ENCODE peak calls at places on chromosomes 11 and 22, in nine cellular contexts. One of them, this sample, is unnamed.

GRCh38 chr11:9091044-9091936 is at the start of gene SCUBE2:
- DNase-seq in stimulated activated CD8-positive, alpha-beta memory T cell treated with anti-CD3 and anti-CD28 coated beads, Interleukin-7, amount 100 ng/mL, for 24 hours: no peak
- DNase-seq in DMS153: no peak
- DNase-seq in uterus: no peak
- DNase-seq in NCI-H1092: no peak
- DNase-seq in HFF-Myc: no peak
- DNase-seq in activated CD8-positive, alpha-beta memory T cell treated with anti-CD3 and anti-CD28 coated beads, Interleukin-2, amount 50 U/mL, for 48 hours: no peak
- DNase-seq in nephron progenitor cell: peak
- DNase-seq in brain microvascular endothelial cell: no peak
- DNase-seq in this sample: no peak

GRCh38 chr22:24827305-24827704 is 21.3 kb downstream of the SGSM1 start:
- DNase-seq in uterus: no peak
- DNase-seq in nephron progenitor cell: no peak
- DNase-seq in HFF-Myc: no peak
- DNase-seq in brain microvascular endothelial cell: no peak
- DNase-seq in NCI-H1092: no peak
- DNase-seq in stimulated activated CD8-positive, alpha-beta memory T cell treated with anti-CD3 and anti-CD28 coated beads, Interleukin-7, amount 100 ng/mL, for 24 hours: no peak
- DNase-seq in activated CD8-positive, alpha-beta memory T cell treated with anti-CD3 and anti-CD28 coated beads, Interleukin-2, amount 50 U/mL, for 48 hours: no peak
- DNase-seq in DMS153: peak
- DNase-seq in this sample: peak

GRCh38 chr22:26702906-26703830 is 45.8 kb downstream of the MIAT start:
- DNase-seq in nephron progenitor cell: no peak
- DNase-seq in NCI-H1092: no peak
- DNase-seq in uterus: no peak
- DNase-seq in stimulated activated CD8-positive, alpha-beta memory T cell treated with anti-CD3 and anti-CD28 coated beads, Interleukin-7, amount 100 ng/mL, for 24 hours: no peak
- DNase-seq in DMS153: no peak
- DNase-seq in activated CD8-positive, alpha-beta memory T cell treated with anti-CD3 and anti-CD28 coated beads, Interleukin-2, amount 50 U/mL, for 48 hours: no peak
- DNase-seq in brain microvascular endothelial cell: no peak
- DNase-seq in HFF-Myc: no peak
- DNase-seq in this sample: no peak

GRCh38 chr11:59616396-59616982 is 915 bp upstream of the OSBP start:
- DNase-seq in activated CD8-positive, alpha-beta memory T cell treated with anti-CD3 and anti-CD28 coated beads, Interleukin-2, amount 50 U/mL, for 48 hours: no peak
- DNase-seq in stimulated activated CD8-positive, alpha-beta memory T cell treated with anti-CD3 and anti-CD28 coated beads, Interleukin-7, amount 100 ng/mL, for 24 hours: no peak
- DNase-seq in NCI-H1092: no peak
- DNase-seq in HFF-Myc: no peak
- DNase-seq in brain microvascular endothelial cell: no peak
- DNase-seq in DMS153: no peak
- DNase-seq in uterus: no peak
- DNase-seq in nephron progenitor cell: no peak
- DNase-seq in this sample: no peak

GRCh38 chr11:84526250-84526649 is 1100.9 kb downstream of the DLG2 start:
- DNase-seq in brain microvascular endothelial cell: no peak
- DNase-seq in activated CD8-positive, alpha-beta memory T cell treated with anti-CD3 and anti-CD28 coated beads, Interleukin-2, amount 50 U/mL, for 48 hours: no peak
- DNase-seq in DMS153: no peak
- DNase-seq in nephron progenitor cell: no peak
- DNase-seq in stimulated activated CD8-positive, alpha-beta memory T cell treated with anti-CD3 and anti-CD28 coated beads, Interleukin-7, amount 100 ng/mL, for 24 hours: no peak
- DNase-seq in HFF-Myc: no peak
- DNase-seq in NCI-H1092: no peak
- DNase-seq in uterus: no peak
- DNase-seq in this sample: no peak

GRCh38 chr11:76686261-76687079 is 15.9 kb upstream of the LRRC32 start:
- DNase-seq in uterus: no peak
- DNase-seq in nephron progenitor cell: no peak
- DNase-seq in activated CD8-positive, alpha-beta memory T cell treated with anti-CD3 and anti-CD28 coated beads, Interleukin-2, amount 50 U/mL, for 48 hours: no peak
- DNase-seq in DMS153: peak
- DNase-seq in brain microvascular endothelial cell: no peak
- DNase-seq in stimulated activated CD8-positive, alpha-beta memory T cell treated with anti-CD3 and anti-CD28 coated beads, Interleukin-7, amount 100 ng/mL, for 24 hours: no peak
- DNase-seq in NCI-H1092: no peak
- DNase-seq in HFF-Myc: no peak
- DNase-seq in this sample: no peak

GRCh38 chr22:38864361-38865191 is 7.4 kb downstream of the CBX6 start:
- DNase-seq in NCI-H1092: no peak
- DNase-seq in HFF-Myc: no peak
- DNase-seq in uterus: peak
- DNase-seq in activated CD8-positive, alpha-beta memory T cell treated with anti-CD3 and anti-CD28 coated beads, Interleukin-2, amount 50 U/mL, for 48 hours: no peak
- DNase-seq in nephron progenitor cell: no peak
- DNase-seq in brain microvascular endothelial cell: no peak
- DNase-seq in stimulated activated CD8-positive, alpha-beta memory T cell treated with anti-CD3 and anti-CD28 coated beads, Interleukin-7, amount 100 ng/mL, for 24 hours: no peak
- DNase-seq in DMS153: no peak
- DNase-seq in this sample: peak

GRCh38 chr11:129643031-129643721 is 172.5 kb upstream of the TMEM45B start:
- DNase-seq in uterus: no peak
- DNase-seq in activated CD8-positive, alpha-beta memory T cell treated with anti-CD3 and anti-CD28 coated beads, Interleukin-2, amount 50 U/mL, for 48 hours: no peak
- DNase-seq in brain microvascular endothelial cell: peak
- DNase-seq in stimulated activated CD8-positive, alpha-beta memory T cell treated with anti-CD3 and anti-CD28 coated beads, Interleukin-7, amount 100 ng/mL, for 24 hours: no peak
- DNase-seq in nephron progenitor cell: no peak
- DNase-seq in NCI-H1092: no peak
- DNase-seq in HFF-Myc: no peak
- DNase-seq in DMS153: no peak
- DNase-seq in this sample: no peak

GRCh38 chr11:8913961-8914660 is 3.1 kb downstream of the AKIP1 start:
- DNase-seq in brain microvascular endothelial cell: peak
- DNase-seq in stimulated activated CD8-positive, alpha-beta memory T cell treated with anti-CD3 and anti-CD28 coated beads, Interleukin-7, amount 100 ng/mL, for 24 hours: no peak
- DNase-seq in nephron progenitor cell: peak
- DNase-seq in activated CD8-positive, alpha-beta memory T cell treated with anti-CD3 and anti-CD28 coated beads, Interleukin-2, amount 50 U/mL, for 48 hours: peak
- DNase-seq in uterus: peak
- DNase-seq in HFF-Myc: no peak
- DNase-seq in NCI-H1092: no peak
- DNase-seq in DMS153: no peak
- DNase-seq in this sample: peak

GRCh38 chr11:44766112-44766971 is 39.6 kb downstream of the TSPAN18 start:
- DNase-seq in HFF-Myc: no peak
- DNase-seq in nephron progenitor cell: no peak
- DNase-seq in NCI-H1092: peak
- DNase-seq in uterus: peak
- DNase-seq in stimulated activated CD8-positive, alpha-beta memory T cell treated with anti-CD3 and anti-CD28 coated beads, Interleukin-7, amount 100 ng/mL, for 24 hours: no peak
- DNase-seq in activated CD8-positive, alpha-beta memory T cell treated with anti-CD3 and anti-CD28 coated beads, Interleukin-2, amount 50 U/mL, for 48 hours: no peak
- DNase-seq in DMS153: no peak
- DNase-seq in brain microvascular endothelial cell: peak
- DNase-seq in this sample: peak

GRCh38 chr11:120231963-120232362 is 8.0 kb upstream of the POU2F3 start:
- DNase-seq in DMS153: no peak
- DNase-seq in stimulated activated CD8-positive, alpha-beta memory T cell treated with anti-CD3 and anti-CD28 coated beads, Interleukin-7, amount 100 ng/mL, for 24 hours: no peak
- DNase-seq in nephron progenitor cell: no peak
- DNase-seq in activated CD8-positive, alpha-beta memory T cell treated with anti-CD3 and anti-CD28 coated beads, Interleukin-2, amount 50 U/mL, for 48 hours: no peak
- DNase-seq in HFF-Myc: no peak
- DNase-seq in uterus: no peak
- DNase-seq in NCI-H1092: no peak
- DNase-seq in brain microvascular endothelial cell: no peak
- DNase-seq in this sample: no peak

This sample was measured in hepatocyte.